ENCODE peak calls at places on chromosomes 11 and 22, in six cellular contexts. One of them, this sample, is unnamed.

GRCh38 chr11:82867495-82868082 is 32.6 kb downstream of the PRCP start:
- DNase-seq in mucosa of gallbladder: peak
- DNase-seq in body of pancreas: peak
- DNase-seq in GM12865: peak
- DNase-seq in kidney epithelial cell: no peak
- DNase-seq in vagina: no peak
- DNase-seq in this sample: peak

GRCh38 chr22:35023692-35024363 is 42.1 kb upstream of the ISX start:
- DNase-seq in GM12865: peak
- DNase-seq in mucosa of gallbladder: peak
- DNase-seq in kidney epithelial cell: no peak
- DNase-seq in vagina: no peak
- DNase-seq in body of pancreas: peak
- DNase-seq in this sample: peak

GRCh38 chr11:76889414-76889975 is 28.8 kb downstream of the ACER3 start:
- DNase-seq in vagina: no peak
- DNase-seq in GM12865: no peak
- DNase-seq in body of pancreas: no peak
- DNase-seq in mucosa of gallbladder: no peak
- DNase-seq in kidney epithelial cell: no peak
- DNase-seq in this sample: no peak

GRCh38 chr11:76510060-76511047 is 65.5 kb downstream of the EMSY start:
- DNase-seq in body of pancreas: no peak
- DNase-seq in GM12865: no peak
- DNase-seq in vagina: no peak
- DNase-seq in mucosa of gallbladder: no peak
- DNase-seq in kidney epithelial cell: no peak
- DNase-seq in this sample: no peak

GRCh38 chr11:35781342-35782171 is 119.0 kb downstream of the TRIM44 start:
- DNase-seq in GM12865: no peak
- DNase-seq in mucosa of gallbladder: no peak
- DNase-seq in kidney epithelial cell: no peak
- DNase-seq in body of pancreas: no peak
- DNase-seq in vagina: no peak
- DNase-seq in this sample: no peak

GRCh38 chr22:40603088-40603605 is 33.4 kb downstream of the MRTFA start:
- DNase-seq in GM12865: no peak
- DNase-seq in kidney epithelial cell: peak
- DNase-seq in body of pancreas: no peak
- DNase-seq in vagina: no peak
- DNase-seq in mucosa of gallbladder: no peak
- DNase-seq in this sample: no peak

GRCh38 chr11:8828580-8829358 is 82.2 kb upstream of the AKIP1 start:
- DNase-seq in GM12865: no peak
- DNase-seq in kidney epithelial cell: no peak
- DNase-seq in body of pancreas: no peak
- DNase-seq in mucosa of gallbladder: no peak
- DNase-seq in vagina: no peak
- DNase-seq in this sample: no peak

GRCh38 chr22:38872831-38873248 is 824 bp upstream of the CBX6 start:
- DNase-seq in vagina: peak
- DNase-seq in mucosa of gallbladder: peak
- DNase-seq in GM12865: no peak
- DNase-seq in kidney epithelial cell: no peak
- DNase-seq in body of pancreas: peak
- DNase-seq in this sample: peak

GRCh38 chr11:65642014-65642671 is 4.2 kb downstream of the SIPA1 start:
- DNase-seq in GM12865: no peak
- DNase-seq in body of pancreas: no peak
- DNase-seq in kidney epithelial cell: no peak
- DNase-seq in mucosa of gallbladder: no peak
- DNase-seq in vagina: no peak
- DNase-seq in this sample: peak

GRCh38 chr22:23137905-23138520 is 3.8 kb downstream of the RSPH14 start:
- DNase-seq in mucosa of gallbladder: peak
- DNase-seq in kidney epithelial cell: no peak
- DNase-seq in vagina: no peak
- DNase-seq in body of pancreas: peak
- DNase-seq in GM12865: peak
- DNase-seq in this sample: no peak

GRCh38 chr11:68825603-68826002 is 16.1 kb downstream of the CPT1A start:
- DNase-seq in body of pancreas: peak
- DNase-seq in mucosa of gallbladder: no peak
- DNase-seq in GM12865: no peak
- DNase-seq in vagina: no peak
- DNase-seq in kidney epithelial cell: no peak
- DNase-seq in this sample: no peak

GRCh38 chr11:69647761-69648497 is 7.0 kb downstream of the CCND1 start:
- DNase-seq in body of pancreas: no peak
- DNase-seq in kidney epithelial cell: no peak
- DNase-seq in GM12865: peak
- DNase-seq in vagina: no peak
- DNase-seq in mucosa of gallbladder: no peak
- DNase-seq in this sample: no peak

GRCh38 chr11:75673977-75674582 is 5.2 kb upstream of the MAP6 start:
- DNase-seq in body of pancreas: no peak
- DNase-seq in vagina: no peak
- DNase-seq in mucosa of gallbladder: no peak
- DNase-seq in GM12865: peak
- DNase-seq in kidney epithelial cell: no peak
- DNase-seq in this sample: no peak

GRCh38 chr11:123145220-123145619 is 49.8 kb downstream of the CLMP start:
- DNase-seq in kidney epithelial cell: peak
- DNase-seq in mucosa of gallbladder: no peak
- DNase-seq in GM12865: no peak
- DNase-seq in vagina: no peak
- DNase-seq in body of pancreas: peak
- DNase-seq in this sample: no peak

GRCh38 chr11:48020092-48020755 is 39.9 kb downstream of the PTPRJ start:
- DNase-seq in mucosa of gallbladder: no peak
- DNase-seq in kidney epithelial cell: no peak
- DNase-seq in GM12865: peak
- DNase-seq in body of pancreas: peak
- DNase-seq in vagina: no peak
- DNase-seq in this sample: no peak

This sample was measured in nephron progenitor cell.